ENCODE peak calls at places on chromosomes 13 and 19, in four cellular contexts. D is fibroblast of pulmonary artery, H is lower lobe of right lung, Z is tibial nerve. K is an unnamed sample.

GRCh38 chr13:20492641-20493040 is 33.0 kb downstream of the CRYL1 start:
- DNase-seq in D (peak; percentile 58), H (no peak), Z (no peak), K (peak; percentile 30)

GRCh38 chr19:38975214-38975860 is at the start of gene FBXO17:
- DNase-seq in D (peak; percentile 67), H (peak; percentile 52), Z (peak; percentile 29), K (peak; percentile 64)

GRCh38 chr13:40536443-40537113 is 129.9 kb downstream of the FOXO1 start:
- DNase-seq in D (no peak), H (no peak), Z (no peak), K (no peak)

GRCh38 chr19:7607874-7608560 is 12.4 kb downstream of the CAMSAP3 start:
- DNase-seq in D (no peak), H (no peak), Z (no peak), K (no peak)

GRCh38 chr13:92158335-92158734 is 759.9 kb downstream of the GPC5 start:
- DNase-seq in D (peak; percentile 48), H (no peak), Z (no peak), K (no peak)

GRCh38 chr13:74751739-74752138 is 617.5 kb upstream of the KLF12 start:
- DNase-seq in D (no peak), H (no peak), Z (no peak), K (no peak)

GRCh38 chr19:50820549-50821247 is 2.9 kb downstream of the KLK1 start:
- DNase-seq in D (no peak), H (no peak), Z (no peak), K (no peak)

GRCh38 chr13:98771838-98772611 is 19.6 kb upstream of the SLC15A1 start:
- DNase-seq in D (no peak), H (no peak), Z (no peak), K (no peak)

GRCh38 chr13:73698859-73699258 is 435.3 kb downstream of the KLF12 start:
- DNase-seq in D (peak; percentile 16), H (no peak), Z (no peak), K (peak; percentile 5)

GRCh38 chr19:44807652-44808462 is 1.0 kb upstream of the BCAM start:
- DNase-seq in D (peak; percentile 34), H (peak; percentile 80), Z (no peak), K (peak; percentile 50)

GRCh38 chr19:42528354-42529247 is at the start of gene CEACAM1:
- DNase-seq in D (peak; percentile 38), H (peak; percentile 71), Z (no peak), K (peak; percentile 23)

GRCh38 chr19:45177817-45178261 is at the start of gene TRAPPC6A:
- DNase-seq in D (peak; percentile 46), H (no peak), Z (no peak), K (peak; percentile 69)

GRCh38 chr19:46373573-46374359 is 26.9 kb downstream of the PPP5C start:
- DNase-seq in D (peak; percentile 31), H (peak; percentile 93), Z (no peak), K (no peak)

GRCh38 chr19:17402982-17403855 is 2.2 kb downstream of the BST2 start:
- DNase-seq in D (no peak), H (no peak), Z (no peak), K (no peak)

GRCh38 chr13:49877629-49878218 is 58.4 kb downstream of the SPRYD7 start:
- DNase-seq in D (no peak), H (no peak), Z (no peak), K (peak; percentile 10)

GRCh38 chr19:37855098-37855497 is 51.3 kb downstream of the WDR87 start:
- DNase-seq in D (peak; percentile 31), H (peak; percentile 48), Z (no peak), K (peak; percentile 32)

GRCh38 chr13:93552596-93552995 is 326.0 kb downstream of the GPC6 start:
- DNase-seq in D (no peak), H (no peak), Z (no peak), K (no peak)

GRCh38 chr13:75226092-75226491 is 255.9 kb downstream of the TBC1D4 start:
- DNase-seq in D (no peak), H (peak; percentile 67), Z (no peak), K (no peak)

GRCh38 chr13:111178417-111178816 is 63.3 kb downstream of the ARHGEF7 start:
- DNase-seq in D (no peak), H (no peak), Z (no peak), K (no peak)

GRCh38 chr13:100513987-100514670 is 74.5 kb downstream of the GGACT start:
- DNase-seq in D (no peak), H (no peak), Z (no peak), K (peak; percentile 53)

DNA sequence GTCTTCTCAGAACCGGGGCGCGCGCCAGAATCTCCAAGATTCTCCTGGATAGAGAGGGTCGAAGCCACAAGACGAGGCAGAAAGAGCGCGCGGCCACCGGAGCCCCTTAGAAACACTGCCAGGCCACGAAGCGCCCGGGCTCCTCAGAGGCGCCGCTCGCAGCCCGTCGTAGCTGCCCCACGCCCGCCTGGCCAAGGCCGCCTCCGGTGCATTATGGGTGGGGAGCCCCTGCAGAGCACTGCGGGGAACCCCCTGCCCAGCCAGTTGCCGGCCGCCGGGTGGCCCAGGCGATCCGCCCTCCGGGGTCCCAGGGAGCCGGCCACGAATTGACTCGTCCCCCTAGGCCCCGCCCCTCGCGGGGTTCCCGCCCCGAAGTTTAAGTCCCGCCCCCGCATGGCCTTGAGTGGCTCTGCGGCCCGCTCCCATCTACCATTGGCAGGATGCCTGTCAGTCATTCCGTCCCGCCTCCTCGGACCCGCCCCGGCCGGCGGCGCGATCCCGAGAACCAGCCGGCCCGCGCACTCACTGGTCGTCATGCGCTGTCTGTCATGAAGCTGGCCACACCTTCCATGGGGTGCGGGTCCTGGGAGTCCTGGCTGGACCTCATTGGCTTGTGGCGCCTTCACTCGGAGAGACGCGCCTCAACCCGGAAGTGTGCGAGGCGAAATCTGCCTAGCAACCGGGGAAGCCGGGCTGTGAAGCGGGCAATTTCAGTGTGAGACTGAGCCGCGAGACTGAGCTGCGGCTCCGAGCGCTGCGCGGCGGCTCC is 20.2 kb upstream of the GATAD2A start:
- DNase-seq in D (peak; percentile 100), H (peak; percentile 100), Z (peak; percentile 99), K (peak; percentile 100)
- TF ChIP-seq CTCF in D (no peak), H (peak; percentile 27), Z (no peak), K (peak; percentile 21)

GRCh38 chr13:70034280-70034679 is 73.3 kb upstream of the ATXN8OS start:
- DNase-seq in D (no peak), H (no peak), Z (no peak), K (no peak)
- TF ChIP-seq CTCF in D (no peak), H (no peak), Z (no peak), K (no peak)

GRCh38 chr13:52010890-52011689 is at the start of gene ATP7B:
- DNase-seq in D (no peak), H (no peak), Z (no peak), K (peak; percentile 24)
- TF ChIP-seq CTCF in D (peak; percentile 25), H (peak; percentile 19), Z (no peak), K (no peak)

GRCh38 chr19:40627486-40628279 is 26.5 kb downstream of the LTBP4 start:
- DNase-seq in D (no peak), H (no peak), Z (no peak), K (no peak)

GRCh38 chr19:40629346-40629745 is 28.2 kb downstream of the LTBP4 start:
- DNase-seq in D (no peak), H (no peak), Z (no peak), K (no peak)

GRCh38 chr19:40623403-40624239 is 22.5 kb downstream of the LTBP4 start:
- DNase-seq in D (peak; percentile 49), H (peak; percentile 60), Z (no peak), K (no peak)

GRCh38 chr19:40625406-40626120 is 24.4 kb downstream of the LTBP4 start:
- DNase-seq in D (no peak), H (no peak), Z (no peak), K (no peak)

GRCh38 chr19:40626918-40627317 is 25.7 kb downstream of the LTBP4 start:
- DNase-seq in D (no peak), H (no peak), Z (no peak), K (no peak)
- TF ChIP-seq CTCF in D (no peak), H (no peak), Z (no peak), K (no peak)

DNA sequence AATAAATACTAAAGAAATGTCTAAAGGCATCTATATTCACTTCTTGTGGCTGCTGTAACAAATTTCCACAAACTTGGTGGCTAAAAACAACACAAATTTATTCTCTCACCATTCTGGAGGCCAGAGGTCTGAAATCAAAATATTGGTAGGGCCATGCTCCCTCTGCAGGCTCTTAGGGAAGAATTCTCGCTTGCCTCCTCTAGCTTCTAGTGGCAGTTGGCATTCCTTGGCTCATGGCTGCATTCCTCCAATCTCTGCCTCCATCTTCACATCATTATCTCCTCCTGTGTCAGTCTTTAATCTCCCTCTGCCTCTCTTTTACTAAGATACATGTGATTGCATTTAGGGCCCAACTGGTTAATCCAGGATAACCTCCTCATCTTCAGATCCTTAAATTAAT is 54.1 kb upstream of the RFXAP start:
- DNase-seq in D (no peak), H (no peak), Z (no peak), K (no peak)
- TF ChIP-seq CTCF in D (no peak), H (no peak), Z (no peak), K (no peak)

GRCh38 chr19:2887391-2887914 is 13.3 kb upstream of the ZNF57 start:
- DNase-seq in D (peak; percentile 85), H (no peak), Z (no peak), K (peak; percentile 78)

GRCh38 chr19:2883686-2884439 is 16.7 kb downstream of the ZNF556 start:
- DNase-seq in D (no peak), H (no peak), Z (no peak), K (no peak)

GRCh38 chr19:2888739-2889224 is 11.9 kb upstream of the ZNF57 start:
- DNase-seq in D (no peak), H (peak; percentile 53), Z (no peak), K (peak; percentile 34)

DNA sequence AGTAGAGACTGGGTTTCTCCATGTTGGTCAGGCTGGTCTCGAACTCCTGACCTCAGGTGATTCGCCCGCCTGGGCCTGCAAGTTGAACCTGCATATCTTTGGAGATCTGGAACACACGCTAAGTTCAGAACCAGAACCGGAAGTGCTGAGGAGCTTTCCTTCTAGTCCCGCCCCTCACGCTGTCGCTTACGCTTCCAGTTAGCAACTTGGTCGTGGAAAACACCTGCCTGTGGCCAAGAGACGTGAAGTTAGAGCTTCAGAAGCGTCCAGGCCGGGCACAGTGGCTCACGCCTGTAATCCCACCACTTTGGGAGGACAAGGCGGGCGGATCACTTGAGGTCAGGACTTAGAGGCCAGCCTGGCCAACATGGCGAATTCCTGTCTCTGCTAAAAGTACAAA is 15.0 kb upstream of the ZNF57 start:
- DNase-seq in D (no peak), H (no peak), Z (no peak), K (no peak)
- TF ChIP-seq CTCF in D (no peak), H (no peak), Z (no peak), K (no peak)

GRCh38 chr13:25762795-25763377 is 288.9 kb downstream of the SHISA2 start:
- DNase-seq in D (no peak), H (no peak), Z (no peak), K (no peak)
- TF ChIP-seq CTCF in D (no peak), H (no peak), Z (no peak), K (no peak)